ENCODE peak calls at places on chromosome 9, in seven cellular contexts. One of them, this sample, is unnamed. For H3K4me1, the result is how much of the 10 kb centered on the place peaks cover.

GRCh38 chr9:134656334-134657034 is 14.9 kb downstream of the COL5A1 start:
- DNase-seq in HCT116: peak
- DNase-seq in K562: no peak
- DNase-seq in GM23338: peak
- DNase-seq in A549: peak
- DNase-seq in SK-N-SH: no peak
- DNase-seq in HepG2: no peak
- DNase-seq in this sample: no peak

GRCh38 chr9:108478431-108478837 is 377.4 kb downstream of the ACTL7B start:
- DNase-seq in HCT116: no peak
- DNase-seq in K562: no peak
- DNase-seq in GM23338: no peak
- DNase-seq in A549: peak
- DNase-seq in SK-N-SH: no peak
- DNase-seq in HepG2: no peak
- DNase-seq in this sample: no peak

GRCh38 chr9:96853711-96854072 is 622 bp downstream of the ZNF782 start:
- DNase-seq in HCT116: no peak
- DNase-seq in K562: no peak
- DNase-seq in GM23338: no peak
- DNase-seq in A549: no peak
- DNase-seq in SK-N-SH: no peak
- DNase-seq in HepG2: no peak
- DNase-seq in this sample: no peak

GRCh38 chr9:27089706-27090105 is 19.3 kb upstream of the TEK start:
- DNase-seq in HCT116: no peak
- DNase-seq in K562: no peak
- DNase-seq in GM23338: no peak
- DNase-seq in A549: no peak
- DNase-seq in SK-N-SH: no peak
- DNase-seq in HepG2: no peak
- DNase-seq in this sample: no peak

GRCh38 chr9:8940650-8941049 is 1141.1 kb upstream of the DMAC1 start:
- DNase-seq in HCT116: no peak
- DNase-seq in K562: no peak
- DNase-seq in GM23338: no peak
- DNase-seq in A549: no peak
- DNase-seq in SK-N-SH: no peak
- DNase-seq in HepG2: no peak
- DNase-seq in this sample: no peak

GRCh38 chr9:107890921-107891465 is 401.4 kb upstream of the KLF4 start:
- DNase-seq in HCT116: no peak
- DNase-seq in K562: no peak
- DNase-seq in GM23338: no peak
- DNase-seq in A549: no peak
- DNase-seq in SK-N-SH: no peak
- DNase-seq in HepG2: no peak
- DNase-seq in this sample: no peak

GRCh38 chr9:126232461-126232860 is 94.2 kb upstream of the MVB12B start:
- DNase-seq in HCT116: no peak
- DNase-seq in K562: no peak
- DNase-seq in GM23338: no peak
- DNase-seq in A549: no peak
- DNase-seq in SK-N-SH: peak
- DNase-seq in HepG2: no peak
- DNase-seq in this sample: no peak

GRCh38 chr9:123702477-123702876 is 227.4 kb downstream of the DENND1A start:
- DNase-seq in HCT116: no peak
- DNase-seq in K562: no peak
- DNase-seq in GM23338: no peak
- DNase-seq in A549: no peak
- DNase-seq in SK-N-SH: no peak
- DNase-seq in HepG2: no peak
- DNase-seq in this sample: no peak

GRCh38 chr9:21777701-21778100 is 24.7 kb upstream of the MTAP start:
- DNase-seq in HCT116: peak
- DNase-seq in K562: no peak
- DNase-seq in GM23338: peak
- DNase-seq in A549: no peak
- DNase-seq in SK-N-SH: no peak
- DNase-seq in HepG2: no peak
- DNase-seq in this sample: no peak

GRCh38 chr9:127083133-127083532 is 39.3 kb downstream of the ANGPTL2 start:
- DNase-seq in HCT116: no peak
- DNase-seq in K562: no peak
- DNase-seq in GM23338: no peak
- DNase-seq in A549: no peak
- DNase-seq in SK-N-SH: no peak
- DNase-seq in HepG2: no peak
- DNase-seq in this sample: no peak

GRCh38 chr9:3751125-3751758 is 225.4 kb upstream of the RFX3 start:
- DNase-seq in HCT116: no peak
- DNase-seq in K562: no peak
- DNase-seq in GM23338: peak
- DNase-seq in A549: peak
- DNase-seq in SK-N-SH: no peak
- DNase-seq in HepG2: peak
- DNase-seq in this sample: no peak

GRCh38 chr9:109017061-109017460 is 3.8 kb upstream of the CTNNAL1 start:
- DNase-seq in HCT116: no peak
- DNase-seq in K562: no peak
- DNase-seq in GM23338: no peak
- DNase-seq in A549: no peak
- DNase-seq in SK-N-SH: no peak
- DNase-seq in HepG2: no peak
- DNase-seq in this sample: no peak

GRCh38 chr9:7382365-7382764 is 417.2 kb downstream of the DMAC1 start:
- DNase-seq in HCT116: no peak
- DNase-seq in K562: no peak
- DNase-seq in GM23338: no peak
- DNase-seq in A549: no peak
- DNase-seq in SK-N-SH: no peak
- DNase-seq in HepG2: no peak
- DNase-seq in this sample: no peak

GRCh38 chr9:130869250-130869649 is 27.4 kb downstream of the QRFP start:
- DNase-seq in HCT116: no peak
- DNase-seq in K562: no peak
- DNase-seq in GM23338: no peak
- DNase-seq in A549: no peak
- DNase-seq in SK-N-SH: peak
- DNase-seq in HepG2: no peak
- DNase-seq in this sample: no peak

GRCh38 chr9:101486693-101487442 is 46.8 kb upstream of the RNF20 start:
- DNase-seq in HCT116: peak
- DNase-seq in K562: peak
- DNase-seq in GM23338: peak
- DNase-seq in A549: peak
- DNase-seq in SK-N-SH: peak
- DNase-seq in HepG2: no peak
- DNase-seq in this sample: no peak

GRCh38 chr9:129703121-129703520 is 37.7 kb downstream of the PRRX2 start:
- DNase-seq in HCT116: no peak
- DNase-seq in K562: no peak
- DNase-seq in GM23338: no peak
- DNase-seq in A549: no peak
- DNase-seq in SK-N-SH: no peak
- DNase-seq in HepG2: no peak
- DNase-seq in this sample: no peak

GRCh38 chr9:115633099-115633498 is 515.1 kb upstream of the TNC start:
- DNase-seq in HCT116: no peak
- DNase-seq in K562: no peak
- DNase-seq in GM23338: no peak
- DNase-seq in A549: no peak
- DNase-seq in SK-N-SH: no peak
- DNase-seq in HepG2: no peak
- DNase-seq in this sample: no peak

GRCh38 chr9:121556580-121556979 is 56.9 kb upstream of the GGTA1 start:
- DNase-seq in HCT116: no peak
- DNase-seq in K562: no peak
- DNase-seq in GM23338: no peak
- DNase-seq in A549: peak
- DNase-seq in SK-N-SH: no peak
- DNase-seq in HepG2: no peak
- DNase-seq in this sample: no peak

GRCh38 chr9:124122813-124123462 is 111.4 kb downstream of the LHX2 start:
- DNase-seq in HCT116: no peak
- DNase-seq in K562: no peak
- DNase-seq in GM23338: no peak
- DNase-seq in A549: no peak
- DNase-seq in SK-N-SH: peak
- DNase-seq in HepG2: no peak
- DNase-seq in this sample: no peak

GRCh38 chr9:91426123-91426745 is 2.6 kb upstream of the NFIL3 start:
- DNase-seq in HCT116: peak
- DNase-seq in K562: peak
- DNase-seq in GM23338: peak
- DNase-seq in A549: peak
- DNase-seq in SK-N-SH: peak
- DNase-seq in HepG2: peak
- DNase-seq in this sample: no peak

GRCh38 chr9:20611751-20612287 is 10.5 kb downstream of the MLLT3 start:
- DNase-seq in HCT116: no peak
- DNase-seq in K562: no peak
- DNase-seq in GM23338: peak
- DNase-seq in A549: peak
- DNase-seq in SK-N-SH: peak
- DNase-seq in HepG2: peak
- DNase-seq in this sample: no peak

DNA sequence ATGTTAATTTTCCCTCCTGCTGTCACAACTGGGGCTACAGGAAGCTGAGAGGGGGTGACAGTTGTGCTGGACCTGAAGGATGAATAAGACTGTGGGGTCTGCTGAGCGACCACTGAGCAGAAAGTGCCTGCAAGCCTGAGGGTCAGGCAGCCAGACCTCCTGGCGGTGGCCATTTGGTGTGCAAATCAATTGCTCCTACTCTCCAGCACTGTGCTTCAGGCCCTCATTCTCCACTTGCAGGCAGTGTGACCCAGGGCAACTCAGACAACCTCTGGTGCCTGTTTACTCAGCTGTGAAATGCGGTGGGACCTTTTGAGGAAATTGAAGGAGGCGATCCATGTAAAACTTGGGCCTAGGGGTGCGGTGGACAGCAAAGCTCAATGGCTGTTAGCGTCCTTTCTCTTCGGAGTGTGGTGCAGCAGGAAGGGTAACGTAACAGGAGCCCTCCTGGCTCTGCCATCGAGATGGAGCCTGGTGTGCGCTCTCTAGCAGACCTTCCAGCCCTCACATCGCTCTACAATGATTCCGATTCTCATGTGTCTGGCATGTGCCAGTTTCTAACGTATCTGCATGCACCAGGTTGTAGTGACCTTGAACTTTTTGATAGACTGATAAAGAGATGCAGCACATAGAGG is 159.5 kb upstream of the RAPGEF1 start:
- DNase-seq in HCT116: no peak
- DNase-seq in K562: no peak
- DNase-seq in GM23338: peak
- DNase-seq in A549: no peak
- DNase-seq in SK-N-SH: no peak
- DNase-seq in HepG2: no peak
- DNase-seq in this sample: no peak
- TF ChIP-seq CTCF in HCT116: no peak
- TF ChIP-seq CTCF in K562: no peak
- TF ChIP-seq CTCF in GM23338: peak
- TF ChIP-seq CTCF in A549: no peak
- TF ChIP-seq CTCF in SK-N-SH: no peak
- TF ChIP-seq CTCF in HepG2: no peak
- TF ChIP-seq CTCF in this sample: no peak

GRCh38 chr9:92971121-92971520 is 23.8 kb downstream of the FGD3 start:
- DNase-seq in HCT116: no peak
- DNase-seq in K562: no peak
- DNase-seq in GM23338: no peak
- DNase-seq in A549: no peak
- DNase-seq in SK-N-SH: no peak
- DNase-seq in HepG2: no peak
- DNase-seq in this sample: no peak
- H3K4me1 ChIP-seq in HCT116: under half
- H3K4me1 ChIP-seq in K562: under half
- H3K4me1 ChIP-seq in GM23338: under half
- H3K4me1 ChIP-seq in A549: under half
- H3K4me1 ChIP-seq in SK-N-SH: under half
- H3K4me1 ChIP-seq in HepG2: under half
- H3K4me1 ChIP-seq in this sample: under half

DNA sequence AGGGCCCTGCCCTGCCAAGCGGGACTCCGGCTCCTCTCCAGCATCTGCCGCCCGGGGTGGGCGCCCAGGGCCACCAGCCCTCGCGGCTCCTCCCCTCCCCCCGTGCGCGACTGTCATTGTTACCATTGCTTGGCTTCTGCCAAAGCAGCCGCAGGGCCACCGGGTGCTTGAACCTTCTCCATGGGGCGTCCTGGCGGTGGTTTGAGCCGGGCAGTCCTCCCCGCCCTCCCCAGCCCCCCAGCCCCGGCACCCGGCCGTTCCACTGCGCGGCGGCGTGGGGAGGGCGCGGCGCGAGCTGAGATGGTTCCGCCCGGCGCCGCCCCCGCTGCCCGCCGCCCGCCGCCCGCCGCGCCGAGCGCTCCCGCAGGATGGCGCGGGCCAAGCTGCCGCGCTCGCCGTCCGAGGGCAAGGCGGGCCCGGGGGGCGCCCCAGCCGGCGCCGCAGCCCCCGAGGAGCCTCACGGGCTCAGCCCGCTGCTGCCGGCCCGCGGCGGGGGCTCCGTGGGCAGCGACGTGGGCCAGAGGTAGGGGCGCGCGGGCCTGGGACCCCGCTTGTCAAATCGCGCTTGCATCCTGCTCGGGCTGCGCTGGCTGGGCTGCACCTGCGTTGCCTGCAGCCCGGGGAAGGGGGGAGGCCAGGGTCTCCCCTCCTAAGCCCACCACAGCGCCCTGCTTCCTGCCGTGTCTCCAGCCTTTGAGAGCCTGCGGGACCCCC is 34.4 kb downstream of the KCNT1 start:
- DNase-seq in HCT116: no peak
- DNase-seq in K562: no peak
- DNase-seq in GM23338: peak
- DNase-seq in A549: no peak
- DNase-seq in SK-N-SH: peak
- DNase-seq in HepG2: no peak
- DNase-seq in this sample: no peak
- TF ChIP-seq REST in HCT116: no peak
- TF ChIP-seq REST in K562: no peak
- TF ChIP-seq REST in GM23338: no peak
- TF ChIP-seq REST in A549: no peak
- TF ChIP-seq REST in SK-N-SH: no peak
- TF ChIP-seq REST in HepG2: no peak
- TF ChIP-seq REST in this sample: no peak

DNA sequence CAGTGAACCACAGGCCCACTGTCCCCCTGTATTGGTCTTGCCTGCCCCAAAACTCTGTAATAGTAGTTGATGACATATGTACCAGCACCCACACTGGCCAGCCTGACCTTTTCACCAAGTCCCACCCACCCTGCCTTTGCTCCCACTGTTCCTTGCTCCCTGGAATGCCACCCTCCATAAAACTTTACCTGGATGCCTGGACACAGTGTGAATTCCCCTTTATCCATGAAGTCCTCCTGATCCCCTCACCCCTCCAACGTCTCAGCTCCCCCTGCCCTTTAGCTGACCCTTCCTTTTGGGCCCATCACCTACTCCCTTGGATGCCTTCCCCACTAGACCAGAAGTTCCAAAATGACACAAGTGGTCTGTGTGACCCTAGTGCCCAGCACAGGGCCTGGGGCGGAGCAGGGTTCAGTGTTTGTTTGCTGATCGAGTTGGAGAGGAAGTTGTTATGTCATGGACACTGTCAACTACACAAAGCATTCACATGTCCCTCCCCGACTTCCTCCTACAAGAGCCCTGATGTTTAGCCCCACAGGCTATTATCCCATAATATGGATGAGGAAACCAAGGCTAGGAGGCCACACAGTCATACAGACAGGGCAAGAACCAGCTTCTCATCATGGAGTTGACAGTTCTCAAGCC is 16.1 kb downstream of the AMBP start:
- DNase-seq in HCT116: no peak
- DNase-seq in K562: no peak
- DNase-seq in GM23338: no peak
- DNase-seq in A549: no peak
- DNase-seq in SK-N-SH: no peak
- DNase-seq in HepG2: peak
- DNase-seq in this sample: no peak
- TF ChIP-seq CTCF in HCT116: no peak
- TF ChIP-seq CTCF in K562: no peak
- TF ChIP-seq CTCF in GM23338: no peak
- TF ChIP-seq CTCF in A549: no peak
- TF ChIP-seq CTCF in SK-N-SH: no peak
- TF ChIP-seq CTCF in HepG2: no peak
- TF ChIP-seq CTCF in this sample: no peak